ENCODE peak calls at places on chromosomes 11 and 22, in four cellular contexts. One of them, this sample, is unnamed.

GRCh38 chr11:128564642-128565245 is 22.6 kb downstream of the ETS1 start:
- DNase-seq in A549: no peak
- DNase-seq in activated CD4-positive, alpha-beta T cell treated with anti-CD3 and anti-CD28 coated beads, Interleukin-2, amount 10 ng/mL, durations not matched to agents 7 days and 5 days: no peak
- DNase-seq in CD8-positive, alpha-beta memory T cell: no peak
- DNase-seq in this sample: no peak

GRCh38 chr11:12756101-12756500 is 81.9 kb downstream of the TEAD1 start:
- DNase-seq in A549: no peak
- DNase-seq in CD8-positive, alpha-beta memory T cell: no peak
- DNase-seq in activated CD4-positive, alpha-beta T cell treated with anti-CD3 and anti-CD28 coated beads, Interleukin-2, amount 10 ng/mL, durations not matched to agents 7 days and 5 days: no peak
- DNase-seq in this sample: no peak

GRCh38 chr11:28231475-28231874 is 123.3 kb downstream of the METTL15 start:
- DNase-seq in CD8-positive, alpha-beta memory T cell: no peak
- DNase-seq in activated CD4-positive, alpha-beta T cell treated with anti-CD3 and anti-CD28 coated beads, Interleukin-2, amount 10 ng/mL, durations not matched to agents 7 days and 5 days: no peak
- DNase-seq in A549: no peak
- DNase-seq in this sample: no peak

GRCh38 chr11:44892843-44893242 is 57.8 kb downstream of the TP53I11 start:
- DNase-seq in CD8-positive, alpha-beta memory T cell: no peak
- DNase-seq in activated CD4-positive, alpha-beta T cell treated with anti-CD3 and anti-CD28 coated beads, Interleukin-2, amount 10 ng/mL, durations not matched to agents 7 days and 5 days: no peak
- DNase-seq in A549: no peak
- DNase-seq in this sample: no peak

GRCh38 chr22:49021926-49022815 is 805.5 kb downstream of the BRD1 start:
- DNase-seq in CD8-positive, alpha-beta memory T cell: no peak
- DNase-seq in activated CD4-positive, alpha-beta T cell treated with anti-CD3 and anti-CD28 coated beads, Interleukin-2, amount 10 ng/mL, durations not matched to agents 7 days and 5 days: no peak
- DNase-seq in A549: no peak
- DNase-seq in this sample: no peak

GRCh38 chr11:7341551-7341950 is 89.8 kb downstream of the SYT9 start:
- DNase-seq in A549: no peak
- DNase-seq in activated CD4-positive, alpha-beta T cell treated with anti-CD3 and anti-CD28 coated beads, Interleukin-2, amount 10 ng/mL, durations not matched to agents 7 days and 5 days: no peak
- DNase-seq in CD8-positive, alpha-beta memory T cell: no peak
- DNase-seq in this sample: no peak

GRCh38 chr11:16603890-16604783 is 134.3 kb upstream of the C11orf58 start:
- DNase-seq in A549: no peak
- DNase-seq in CD8-positive, alpha-beta memory T cell: no peak
- DNase-seq in activated CD4-positive, alpha-beta T cell treated with anti-CD3 and anti-CD28 coated beads, Interleukin-2, amount 10 ng/mL, durations not matched to agents 7 days and 5 days: no peak
- DNase-seq in this sample: no peak

GRCh38 chr11:126742582-126742981 is 258.0 kb downstream of the KIRREL3 start:
- DNase-seq in A549: no peak
- DNase-seq in CD8-positive, alpha-beta memory T cell: no peak
- DNase-seq in activated CD4-positive, alpha-beta T cell treated with anti-CD3 and anti-CD28 coated beads, Interleukin-2, amount 10 ng/mL, durations not matched to agents 7 days and 5 days: no peak
- DNase-seq in this sample: no peak

GRCh38 chr11:11349870-11350325 is 3.2 kb downstream of the CSNK2A3 start:
- DNase-seq in CD8-positive, alpha-beta memory T cell: no peak
- DNase-seq in A549: no peak
- DNase-seq in activated CD4-positive, alpha-beta T cell treated with anti-CD3 and anti-CD28 coated beads, Interleukin-2, amount 10 ng/mL, durations not matched to agents 7 days and 5 days: no peak
- DNase-seq in this sample: no peak

GRCh38 chr22:43501951-43502874 is 90.4 kb downstream of the MPPED1 start:
- DNase-seq in A549: no peak
- DNase-seq in CD8-positive, alpha-beta memory T cell: no peak
- DNase-seq in activated CD4-positive, alpha-beta T cell treated with anti-CD3 and anti-CD28 coated beads, Interleukin-2, amount 10 ng/mL, durations not matched to agents 7 days and 5 days: no peak
- DNase-seq in this sample: no peak

GRCh38 chr11:67261942-67262681 is 4.2 kb upstream of the GRK2 start:
- DNase-seq in activated CD4-positive, alpha-beta T cell treated with anti-CD3 and anti-CD28 coated beads, Interleukin-2, amount 10 ng/mL, durations not matched to agents 7 days and 5 days: no peak
- DNase-seq in CD8-positive, alpha-beta memory T cell: no peak
- DNase-seq in A549: no peak
- DNase-seq in this sample: no peak

GRCh38 chr11:14974723-14975587 is 2.8 kb upstream of the CALCA start:
- DNase-seq in CD8-positive, alpha-beta memory T cell: peak; percentile 27
- DNase-seq in activated CD4-positive, alpha-beta T cell treated with anti-CD3 and anti-CD28 coated beads, Interleukin-2, amount 10 ng/mL, durations not matched to agents 7 days and 5 days: peak; percentile 66
- DNase-seq in A549: peak; percentile 49
- DNase-seq in this sample: no peak

GRCh38 chr11:57230316-57230715 is 6.7 kb downstream of the APLNR start:
- DNase-seq in CD8-positive, alpha-beta memory T cell: no peak
- DNase-seq in activated CD4-positive, alpha-beta T cell treated with anti-CD3 and anti-CD28 coated beads, Interleukin-2, amount 10 ng/mL, durations not matched to agents 7 days and 5 days: no peak
- DNase-seq in A549: no peak
- DNase-seq in this sample: no peak

GRCh38 chr11:117823941-117824420 is 563 bp downstream of the FXYD2 start:
- DNase-seq in activated CD4-positive, alpha-beta T cell treated with anti-CD3 and anti-CD28 coated beads, Interleukin-2, amount 10 ng/mL, durations not matched to agents 7 days and 5 days: no peak
- DNase-seq in A549: no peak
- DNase-seq in CD8-positive, alpha-beta memory T cell: no peak
- DNase-seq in this sample: no peak

GRCh38 chr11:124961972-124962609 is 8.1 kb downstream of the CCDC15 start:
- DNase-seq in A549: peak; percentile 35
- DNase-seq in CD8-positive, alpha-beta memory T cell: no peak
- DNase-seq in activated CD4-positive, alpha-beta T cell treated with anti-CD3 and anti-CD28 coated beads, Interleukin-2, amount 10 ng/mL, durations not matched to agents 7 days and 5 days: peak; percentile 60
- DNase-seq in this sample: no peak

GRCh38 chr22:19598054-19598855 is 74.0 kb upstream of the CLDN5 start:
- DNase-seq in CD8-positive, alpha-beta memory T cell: no peak
- DNase-seq in A549: no peak
- DNase-seq in activated CD4-positive, alpha-beta T cell treated with anti-CD3 and anti-CD28 coated beads, Interleukin-2, amount 10 ng/mL, durations not matched to agents 7 days and 5 days: peak; percentile 36
- DNase-seq in this sample: no peak

GRCh38 chr22:19356708-19357269 is 65.3 kb upstream of the CLTCL1 start:
- DNase-seq in CD8-positive, alpha-beta memory T cell: no peak
- DNase-seq in A549: no peak
- DNase-seq in activated CD4-positive, alpha-beta T cell treated with anti-CD3 and anti-CD28 coated beads, Interleukin-2, amount 10 ng/mL, durations not matched to agents 7 days and 5 days: no peak
- DNase-seq in this sample: no peak

GRCh38 chr11:120184946-120185677 is 25.7 kb upstream of the OAF start:
- DNase-seq in CD8-positive, alpha-beta memory T cell: no peak
- DNase-seq in A549: no peak
- DNase-seq in activated CD4-positive, alpha-beta T cell treated with anti-CD3 and anti-CD28 coated beads, Interleukin-2, amount 10 ng/mL, durations not matched to agents 7 days and 5 days: no peak
- DNase-seq in this sample: no peak

GRCh38 chr11:124586247-124586860 is 16.6 kb downstream of the OR8A1 start:
- DNase-seq in CD8-positive, alpha-beta memory T cell: peak; percentile 10
- DNase-seq in activated CD4-positive, alpha-beta T cell treated with anti-CD3 and anti-CD28 coated beads, Interleukin-2, amount 10 ng/mL, durations not matched to agents 7 days and 5 days: peak; percentile 56
- DNase-seq in A549: peak; percentile 2
- DNase-seq in this sample: no peak

GRCh38 chr11:44147751-44148150 is 52.3 kb downstream of the EXT2 start:
- DNase-seq in CD8-positive, alpha-beta memory T cell: no peak
- DNase-seq in A549: no peak
- DNase-seq in activated CD4-positive, alpha-beta T cell treated with anti-CD3 and anti-CD28 coated beads, Interleukin-2, amount 10 ng/mL, durations not matched to agents 7 days and 5 days: no peak
- DNase-seq in this sample: no peak

GRCh38 chr11:12769834-12770345 is 95.7 kb downstream of the TEAD1 start:
- DNase-seq in activated CD4-positive, alpha-beta T cell treated with anti-CD3 and anti-CD28 coated beads, Interleukin-2, amount 10 ng/mL, durations not matched to agents 7 days and 5 days: no peak
- DNase-seq in A549: peak; percentile 60
- DNase-seq in CD8-positive, alpha-beta memory T cell: no peak
- DNase-seq in this sample: no peak

GRCh38 chr11:65116370-65117205 is 913 bp downstream of the ZNHIT2 start:
- DNase-seq in activated CD4-positive, alpha-beta T cell treated with anti-CD3 and anti-CD28 coated beads, Interleukin-2, amount 10 ng/mL, durations not matched to agents 7 days and 5 days: peak; percentile 71
- DNase-seq in A549: no peak
- DNase-seq in CD8-positive, alpha-beta memory T cell: peak; percentile 50
- DNase-seq in this sample: no peak

GRCh38 chr22:20299736-20300136 is 20.1 kb downstream of the DGCR6L start:
- DNase-seq in A549: no peak
- DNase-seq in activated CD4-positive, alpha-beta T cell treated with anti-CD3 and anti-CD28 coated beads, Interleukin-2, amount 10 ng/mL, durations not matched to agents 7 days and 5 days: no peak
- DNase-seq in CD8-positive, alpha-beta memory T cell: no peak
- DNase-seq in this sample: no peak

GRCh38 chr22:44496844-44497217 is 1.2 kb downstream of the RTL6 start:
- DNase-seq in activated CD4-positive, alpha-beta T cell treated with anti-CD3 and anti-CD28 coated beads, Interleukin-2, amount 10 ng/mL, durations not matched to agents 7 days and 5 days: no peak
- DNase-seq in A549: no peak
- DNase-seq in CD8-positive, alpha-beta memory T cell: no peak
- DNase-seq in this sample: no peak

GRCh38 chr11:2561283-2562180 is 116.7 kb downstream of the KCNQ1 start:
- DNase-seq in CD8-positive, alpha-beta memory T cell: no peak
- DNase-seq in activated CD4-positive, alpha-beta T cell treated with anti-CD3 and anti-CD28 coated beads, Interleukin-2, amount 10 ng/mL, durations not matched to agents 7 days and 5 days: no peak
- DNase-seq in A549: no peak
- DNase-seq in this sample: no peak

This sample was measured in NCI-H1048.